ENCODE peak calls at places on chromosomes 12 and 14, in four cellular contexts. One of them, this sample, is unnamed.

GRCh38 chr12:118850244-118850825 is 131.0 kb upstream of the SRRM4 start:
- DNase-seq in HFF-Myc: no peak
- DNase-seq in AG04449: no peak
- DNase-seq in tibial nerve: no peak
- DNase-seq in this sample: no peak

GRCh38 chr14:59337151-59337611 is 128.0 kb downstream of the GPR135 start:
- DNase-seq in HFF-Myc: no peak
- DNase-seq in AG04449: no peak
- DNase-seq in tibial nerve: peak; percentile 29
- DNase-seq in this sample: peak; percentile 79

GRCh38 chr12:93302331-93303229 is 75.1 kb upstream of the NUDT4 start:
- DNase-seq in HFF-Myc: no peak
- DNase-seq in AG04449: peak; percentile 67
- DNase-seq in tibial nerve: no peak
- DNase-seq in this sample: peak; percentile 13

GRCh38 chr12:53602176-53602942 is 23.8 kb downstream of the ATF7 start:
- DNase-seq in HFF-Myc: no peak
- DNase-seq in AG04449: no peak
- DNase-seq in tibial nerve: no peak
- DNase-seq in this sample: no peak

GRCh38 chr14:101250948-101251811 is 310.1 kb upstream of the DIO3 start:
- DNase-seq in HFF-Myc: no peak
- DNase-seq in AG04449: no peak
- DNase-seq in tibial nerve: no peak
- DNase-seq in this sample: no peak

GRCh38 chr12:108620236-108620879 is 13.3 kb downstream of the SELPLG start:
- DNase-seq in HFF-Myc: no peak
- DNase-seq in AG04449: no peak
- DNase-seq in tibial nerve: no peak
- DNase-seq in this sample: no peak

GRCh38 chr12:100926669-100927248 is 132.2 kb downstream of the ANO4 start:
- DNase-seq in HFF-Myc: peak; percentile 7
- DNase-seq in AG04449: no peak
- DNase-seq in tibial nerve: no peak
- DNase-seq in this sample: no peak

GRCh38 chr14:39175445-39176262 is 600 bp downstream of the PNN start:
- DNase-seq in HFF-Myc: no peak
- DNase-seq in AG04449: no peak
- DNase-seq in tibial nerve: no peak
- DNase-seq in this sample: no peak

GRCh38 chr12:77847060-77847541 is 16.4 kb downstream of the NAV3 start:
- DNase-seq in HFF-Myc: no peak
- DNase-seq in AG04449: no peak
- DNase-seq in tibial nerve: no peak
- DNase-seq in this sample: no peak

GRCh38 chr14:96588410-96589249 is 86.4 kb downstream of the PAPOLA start:
- DNase-seq in HFF-Myc: no peak
- DNase-seq in AG04449: no peak
- DNase-seq in tibial nerve: no peak
- DNase-seq in this sample: no peak

GRCh38 chr14:75487155-75487671 is 35.1 kb upstream of the BATF start:
- DNase-seq in HFF-Myc: no peak
- DNase-seq in AG04449: no peak
- DNase-seq in tibial nerve: no peak
- DNase-seq in this sample: no peak

GRCh38 chr14:67483599-67484270 is 4.8 kb downstream of the TMEM229B start:
- DNase-seq in HFF-Myc: no peak
- DNase-seq in AG04449: no peak
- DNase-seq in tibial nerve: no peak
- DNase-seq in this sample: no peak

GRCh38 chr14:29712586-29712985 is 215.1 kb downstream of the PRKD1 start:
- DNase-seq in HFF-Myc: no peak
- DNase-seq in AG04449: no peak
- DNase-seq in tibial nerve: no peak
- DNase-seq in this sample: no peak

GRCh38 chr12:94305293-94305957 is 154.2 kb downstream of the CEP83 start:
- DNase-seq in HFF-Myc: no peak
- DNase-seq in AG04449: no peak
- DNase-seq in tibial nerve: no peak
- DNase-seq in this sample: no peak

GRCh38 chr12:14993537-14994266 is 20.9 kb downstream of the PDE6H start:
- DNase-seq in HFF-Myc: no peak
- DNase-seq in AG04449: no peak
- DNase-seq in tibial nerve: no peak
- DNase-seq in this sample: no peak

GRCh38 chr14:36713960-36714703 is 52.5 kb downstream of the PAX9 start:
- DNase-seq in HFF-Myc: no peak
- DNase-seq in AG04449: no peak
- DNase-seq in tibial nerve: no peak
- DNase-seq in this sample: no peak

GRCh38 chr12:95336387-95337067 is 118.9 kb downstream of the VEZT start:
- DNase-seq in HFF-Myc: peak; percentile 92
- DNase-seq in AG04449: peak; percentile 46
- DNase-seq in tibial nerve: peak; percentile 41
- DNase-seq in this sample: peak; percentile 79

GRCh38 chr12:39846304-39846703 is 226.7 kb upstream of the ABCD2 start:
- DNase-seq in HFF-Myc: no peak
- DNase-seq in AG04449: no peak
- DNase-seq in tibial nerve: no peak
- DNase-seq in this sample: no peak

GRCh38 chr12:78245111-78245510 is 414.4 kb downstream of the NAV3 start:
- DNase-seq in HFF-Myc: no peak
- DNase-seq in AG04449: no peak
- DNase-seq in tibial nerve: no peak
- DNase-seq in this sample: no peak

GRCh38 chr14:97287956-97288355 is 490.8 kb downstream of the VRK1 start:
- DNase-seq in HFF-Myc: no peak
- DNase-seq in AG04449: no peak
- DNase-seq in tibial nerve: no peak
- DNase-seq in this sample: no peak

GRCh38 chr14:83071888-83072501 is 1538.3 kb upstream of the SEL1L start:
- DNase-seq in HFF-Myc: peak; percentile 0
- DNase-seq in AG04449: no peak
- DNase-seq in tibial nerve: no peak
- DNase-seq in this sample: no peak

GRCh38 chr12:29574500-29574899 is 77.0 kb upstream of the OVCH1 start:
- DNase-seq in HFF-Myc: no peak
- DNase-seq in AG04449: no peak
- DNase-seq in tibial nerve: no peak
- DNase-seq in this sample: no peak

GRCh38 chr14:34463598-34463961 is 1.5 kb upstream of the SPTSSA start:
- DNase-seq in HFF-Myc: no peak
- DNase-seq in AG04449: no peak
- DNase-seq in tibial nerve: no peak
- DNase-seq in this sample: no peak

GRCh38 chr14:34460295-34460694 is 1.7 kb downstream of the SPTSSA start:
- DNase-seq in HFF-Myc: no peak
- DNase-seq in AG04449: no peak
- DNase-seq in tibial nerve: no peak
- DNase-seq in this sample: no peak

GRCh38 chr14:34460841-34461240 is 1.2 kb downstream of the SPTSSA start:
- DNase-seq in HFF-Myc: no peak
- DNase-seq in AG04449: no peak
- DNase-seq in tibial nerve: no peak
- DNase-seq in this sample: no peak

GRCh38 chr14:34462132-34462893 is at the start of gene SPTSSA:
- DNase-seq in HFF-Myc: peak; percentile 45
- DNase-seq in AG04449: no peak
- DNase-seq in tibial nerve: peak; percentile 86
- DNase-seq in this sample: peak; percentile 95

DNA sequence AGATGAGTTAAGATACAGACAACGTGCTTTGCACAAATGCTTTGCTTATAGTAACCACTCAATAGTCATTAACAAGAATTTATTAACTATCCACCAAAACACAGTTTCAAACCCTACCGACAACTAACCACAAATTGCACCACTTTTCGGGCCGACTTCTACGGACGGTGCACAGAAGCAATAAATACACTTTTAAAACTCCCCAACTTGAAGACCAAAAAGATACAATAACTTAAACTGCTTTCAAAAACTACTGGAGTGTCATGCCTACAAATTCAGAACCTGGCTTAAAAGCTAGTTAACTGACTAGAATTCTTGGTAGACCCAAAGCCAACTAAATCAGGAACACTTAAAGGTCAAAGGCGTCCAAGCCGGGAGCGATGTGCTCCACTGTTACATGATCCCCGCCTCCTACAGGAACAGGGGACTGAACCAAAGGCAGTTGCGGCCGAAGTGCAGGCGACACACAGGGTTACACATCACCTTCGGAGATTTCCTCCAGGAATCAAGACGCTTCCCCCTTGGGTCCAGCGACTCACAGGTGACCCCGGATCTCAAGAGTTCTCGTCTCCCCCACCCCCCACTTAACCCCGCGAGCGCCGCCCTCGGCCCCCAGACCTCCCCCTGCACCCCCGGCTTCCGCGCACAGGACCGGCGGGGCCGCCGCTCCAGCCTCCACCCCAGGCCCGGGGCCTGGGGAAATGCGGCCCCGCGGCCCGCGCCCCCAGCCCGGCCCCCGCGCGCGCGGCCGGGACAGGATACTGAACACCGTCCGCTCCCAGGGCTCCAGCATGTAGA is 507 bp downstream of the SPTSSA start:
- DNase-seq in HFF-Myc: peak; percentile 15
- DNase-seq in AG04449: no peak
- DNase-seq in tibial nerve: peak; percentile 30
- DNase-seq in this sample: peak; percentile 70
- H3K4me3 ChIP-seq in HFF-Myc: peak overlapping the region; percentile 75
- H3K4me3 ChIP-seq in AG04449: peak overlapping the region; percentile 84
- H3K4me3 ChIP-seq in tibial nerve: peak overlapping the region; percentile 59
- H3K4me3 ChIP-seq in this sample: peak overlapping the region; percentile 80

GRCh38 chr14:24282736-24283135 is 11.3 kb upstream of the RABGGTA start:
- DNase-seq in HFF-Myc: no peak
- DNase-seq in AG04449: no peak
- DNase-seq in tibial nerve: no peak
- DNase-seq in this sample: no peak

GRCh38 chr14:24275524-24276139 is 4.2 kb upstream of the RABGGTA start:
- DNase-seq in HFF-Myc: no peak
- DNase-seq in AG04449: no peak
- DNase-seq in tibial nerve: no peak
- DNase-seq in this sample: no peak

GRCh38 chr14:24277606-24278321 is 6.4 kb upstream of the RABGGTA start:
- DNase-seq in HFF-Myc: no peak
- DNase-seq in AG04449: no peak
- DNase-seq in tibial nerve: no peak
- DNase-seq in this sample: no peak

GRCh38 chr14:24280797-24281460 is 9.5 kb upstream of the RABGGTA start:
- DNase-seq in HFF-Myc: no peak
- DNase-seq in AG04449: no peak
- DNase-seq in tibial nerve: no peak
- DNase-seq in this sample: no peak

GRCh38 chr14:24279301-24280186 is 8.1 kb upstream of the RABGGTA start:
- DNase-seq in HFF-Myc: no peak
- DNase-seq in AG04449: no peak
- DNase-seq in tibial nerve: no peak
- DNase-seq in this sample: no peak
- TF ChIP-seq CTCF in HFF-Myc: peak; percentile 24
- TF ChIP-seq CTCF in AG04449: no peak
- TF ChIP-seq CTCF in tibial nerve: peak; percentile 18
- TF ChIP-seq CTCF in this sample: no peak

GRCh38 chr12:116674643-116675183 is 63.2 kb downstream of the SPRING1 start:
- DNase-seq in HFF-Myc: no peak
- DNase-seq in AG04449: no peak
- DNase-seq in tibial nerve: no peak
- DNase-seq in this sample: no peak

GRCh38 chr12:116673713-116674112 is 64.2 kb downstream of the SPRING1 start:
- DNase-seq in HFF-Myc: no peak
- DNase-seq in AG04449: no peak
- DNase-seq in tibial nerve: no peak
- DNase-seq in this sample: no peak

GRCh38 chr12:116672010-116672409 is 65.9 kb downstream of the SPRING1 start:
- DNase-seq in HFF-Myc: no peak
- DNase-seq in AG04449: no peak
- DNase-seq in tibial nerve: no peak
- DNase-seq in this sample: no peak

GRCh38 chr12:116670859-116671258 is 67.0 kb downstream of the SPRING1 start:
- DNase-seq in HFF-Myc: no peak
- DNase-seq in AG04449: no peak
- DNase-seq in tibial nerve: no peak
- DNase-seq in this sample: no peak

GRCh38 chr12:116672842-116673516 is 64.9 kb downstream of the SPRING1 start:
- DNase-seq in HFF-Myc: no peak
- DNase-seq in AG04449: no peak
- DNase-seq in tibial nerve: no peak
- DNase-seq in this sample: no peak
- H3K4me3 ChIP-seq in HFF-Myc: no peak overlapping the region
- H3K4me3 ChIP-seq in AG04449: no peak overlapping the region
- H3K4me3 ChIP-seq in tibial nerve: no peak overlapping the region
- H3K4me3 ChIP-seq in this sample: no peak overlapping the region

GRCh38 chr12:89524201-89525001 is at the start of gene GALNT4:
- DNase-seq in HFF-Myc: peak; percentile 53
- DNase-seq in AG04449: peak; percentile 40
- DNase-seq in tibial nerve: peak; percentile 76
- DNase-seq in this sample: peak; percentile 91

GRCh38 chr12:89525002-89525823 is 617 bp upstream of the GALNT4 start:
- DNase-seq in HFF-Myc: no peak
- DNase-seq in AG04449: no peak
- DNase-seq in tibial nerve: no peak
- DNase-seq in this sample: peak; percentile 65

GRCh38 chr12:89525824-89526770 is at the start of gene POC1B:
- DNase-seq in HFF-Myc: peak; percentile 52
- DNase-seq in AG04449: no peak
- DNase-seq in tibial nerve: peak; percentile 46
- DNase-seq in this sample: peak; percentile 86

GRCh38 chr12:89528434-89528833 is 2.6 kb upstream of the POC1B start:
- DNase-seq in HFF-Myc: no peak
- DNase-seq in AG04449: no peak
- DNase-seq in tibial nerve: no peak
- DNase-seq in this sample: no peak

GRCh38 chr12:89529738-89530137 is 3.9 kb upstream of the POC1B start:
- DNase-seq in HFF-Myc: no peak
- DNase-seq in AG04449: no peak
- DNase-seq in tibial nerve: no peak
- DNase-seq in this sample: no peak
- TF ChIP-seq CTCF in HFF-Myc: peak; percentile 55
- TF ChIP-seq CTCF in AG04449: peak; percentile 57
- TF ChIP-seq CTCF in tibial nerve: peak; percentile 64
- TF ChIP-seq CTCF in this sample: peak; percentile 69

GRCh38 chr12:122064780-122065588 is 13.6 kb upstream of the MLXIP start:
- DNase-seq in HFF-Myc: peak; percentile 79
- DNase-seq in AG04449: no peak
- DNase-seq in tibial nerve: no peak
- DNase-seq in this sample: peak; percentile 76
- H3K4me3 ChIP-seq in HFF-Myc: peak overlapping the region; percentile 27
- H3K4me3 ChIP-seq in AG04449: peak overlapping the region; percentile 37
- H3K4me3 ChIP-seq in tibial nerve: no peak overlapping the region
- H3K4me3 ChIP-seq in this sample: peak overlapping the region; percentile 41

This sample was measured in psoas muscle.